ENCODE peak calls at places on chromosomes 2 and 18, in five cellular contexts. J is A549, E is GM12878, H is WTC11, S is IMR-90. P is an unnamed sample.

GRCh38 chr2:241952816-241953215 is 83.3 kb downstream of the RTP5 start:
- DNase-seq in J (no peak), E (no peak), H (no peak), S (no peak), P (no peak)

GRCh38 chr2:226215902-226216503 is 583.6 kb downstream of the IRS1 start:
- DNase-seq in J (peak), E (no peak), H (peak), S (peak), P (peak)

GRCh38 chr2:109529532-109530449 is 84.0 kb downstream of the SEPTIN10 start:
- DNase-seq in J (no peak), E (no peak), H (no peak), S (no peak), P (no peak)

GRCh38 chr2:226580403-226580802 is 219.2 kb downstream of the IRS1 start:
- DNase-seq in J (no peak), E (no peak), H (no peak), S (no peak), P (no peak)

GRCh38 chr2:174153757-174154680 is 94.3 kb downstream of the OLA1 start:
- DNase-seq in J (no peak), E (no peak), H (no peak), S (peak), P (no peak)

GRCh38 chr2:120703330-120703994 is 32.2 kb upstream of the GLI2 start:
- DNase-seq in J (peak), E (no peak), H (no peak), S (peak), P (no peak)

GRCh38 chr2:61658841-61659780 is 121.0 kb upstream of the XPO1 start:
- DNase-seq in J (peak), E (peak), H (no peak), S (peak), P (no peak)

GRCh38 chr2:227228061-227228667 is 63.7 kb downstream of the COL4A3 start:
- DNase-seq in J (peak), E (no peak), H (no peak), S (no peak), P (no peak)

GRCh38 chr2:33810046-33810835 is 211.1 kb upstream of the FAM98A start:
- DNase-seq in J (no peak), E (no peak), H (no peak), S (no peak), P (no peak)

GRCh38 chr2:31318360-31319336 is 84.7 kb downstream of the EHD3 start:
- DNase-seq in J (no peak), E (peak), H (no peak), S (peak), P (no peak)

GRCh38 chr2:241866896-241867631 is 2.5 kb upstream of the RTP5 start:
- DNase-seq in J (no peak), E (no peak), H (no peak), S (no peak), P (no peak)

GRCh38 chr18:58682429-58683069 is 11.3 kb downstream of the MALT1 start:
- DNase-seq in J (peak), E (no peak), H (no peak), S (peak), P (no peak)

GRCh38 chr2:225494100-225494459 is 94.6 kb downstream of the NYAP2 start:
- DNase-seq in J (no peak), E (no peak), H (no peak), S (no peak), P (no peak)

GRCh38 chr18:45254683-45255082 is 360.6 kb upstream of the SLC14A2 start:
- DNase-seq in J (no peak), E (no peak), H (no peak), S (no peak), P (no peak)

GRCh38 chr2:181858600-181858999 is 32.9 kb upstream of the ITPRID2 start:
- DNase-seq in J (no peak), E (no peak), H (no peak), S (no peak), P (no peak)

GRCh38 chr18:58254873-58255511 is 211.0 kb downstream of the NEDD4L start:
- DNase-seq in J (no peak), E (no peak), H (peak), S (peak), P (no peak)

GRCh38 chr2:195533771-195534642 is 123.0 kb upstream of the SLC39A10 start:
- DNase-seq in J (peak), E (no peak), H (no peak), S (peak), P (no peak)

GRCh38 chr2:81714817-81715216 is 1410.3 kb upstream of the LRRTM1 start:
- DNase-seq in J (no peak), E (no peak), H (no peak), S (peak), P (no peak)

DNA sequence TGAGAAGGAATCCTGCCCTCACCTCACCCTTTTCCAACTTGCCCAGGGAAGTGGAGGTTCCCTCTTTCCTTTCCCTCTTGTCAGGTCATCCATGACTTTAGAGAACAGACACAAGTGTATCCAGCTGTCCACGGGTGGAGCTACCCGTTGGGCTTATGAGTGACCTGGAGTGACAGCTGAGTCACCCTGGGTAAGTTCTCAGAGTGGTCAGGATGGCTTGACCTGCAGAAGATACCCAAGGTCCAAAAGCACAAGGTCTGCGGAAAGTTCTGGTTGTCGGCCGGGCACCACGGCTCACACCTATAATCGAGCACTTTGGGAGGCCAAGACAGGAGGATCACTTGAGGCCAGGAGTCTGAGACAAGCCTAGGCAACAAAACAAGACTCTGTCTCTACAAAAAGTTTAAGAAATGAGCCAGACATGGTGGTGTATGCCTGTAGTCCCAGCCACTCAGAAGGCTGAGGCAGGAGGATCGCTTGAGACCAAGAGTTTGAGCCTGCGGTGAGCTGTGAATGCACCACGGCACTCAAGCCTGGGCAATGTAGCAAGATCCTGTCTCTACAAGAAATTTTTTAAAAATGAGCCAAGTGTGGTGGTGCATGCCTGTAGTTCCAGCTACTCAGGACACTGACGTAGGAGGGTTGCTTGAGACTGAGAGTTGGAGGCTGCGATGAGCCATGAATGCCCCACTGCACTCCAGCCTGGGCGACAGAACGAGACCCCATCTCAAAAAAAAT is 14.0 kb upstream of the CNDP1 start:
- DNase-seq in J (no peak), E (no peak), H (no peak), S (no peak), P (no peak)
- TF ChIP-seq CTCF in J (no peak), E (no peak), H (no peak), S (no peak), P (no peak)

DNA sequence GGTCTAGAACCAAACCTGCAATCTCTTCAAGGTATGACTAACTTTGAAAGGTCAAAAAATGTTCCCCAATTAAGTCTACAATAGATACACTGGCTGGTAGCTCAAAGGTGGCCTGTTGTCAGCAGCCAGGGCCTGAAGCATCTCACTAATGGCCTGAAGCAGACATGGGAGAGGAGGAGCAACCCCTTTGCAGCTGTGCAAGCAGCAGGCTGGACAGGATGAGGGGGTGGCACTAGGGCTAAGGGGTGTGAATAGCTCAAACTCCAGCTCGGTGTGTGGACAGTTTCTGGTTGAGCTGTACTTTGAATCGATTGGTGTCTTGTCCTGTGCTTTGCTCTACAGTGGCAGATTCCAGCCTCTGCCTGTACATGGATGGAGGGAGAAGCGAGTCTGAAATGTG is 34.5 kb upstream of the DTNB start:
- DNase-seq in J (no peak), E (no peak), H (no peak), S (no peak), P (no peak)
- TF ChIP-seq CTCF in J (no peak), E (no peak), H (no peak), S (no peak), P (no peak)

GRCh38 chr2:51335072-51336058 is 303.4 kb upstream of the NRXN1 start:
- DNase-seq in J (no peak), E (no peak), H (no peak), S (no peak), P (no peak)
- TF ChIP-seq CTCF in J (no peak), E (no peak), H (peak), S (no peak), P (peak)

GRCh38 chr2:75641587-75641986 is 5.0 kb upstream of the MRPL19 start:
- DNase-seq in J (no peak), E (no peak), H (no peak), S (peak), P (no peak)

GRCh38 chr2:75640621-75641121 is 5.9 kb upstream of the MRPL19 start:
- DNase-seq in J (peak), E (no peak), H (peak), S (peak), P (peak)

GRCh38 chr2:75633620-75634019 is 13.0 kb upstream of the MRPL19 start:
- DNase-seq in J (no peak), E (no peak), H (no peak), S (no peak), P (no peak)

GRCh38 chr2:75634945-75635344 is 11.6 kb upstream of the MRPL19 start:
- DNase-seq in J (no peak), E (no peak), H (no peak), S (no peak), P (no peak)

DNA sequence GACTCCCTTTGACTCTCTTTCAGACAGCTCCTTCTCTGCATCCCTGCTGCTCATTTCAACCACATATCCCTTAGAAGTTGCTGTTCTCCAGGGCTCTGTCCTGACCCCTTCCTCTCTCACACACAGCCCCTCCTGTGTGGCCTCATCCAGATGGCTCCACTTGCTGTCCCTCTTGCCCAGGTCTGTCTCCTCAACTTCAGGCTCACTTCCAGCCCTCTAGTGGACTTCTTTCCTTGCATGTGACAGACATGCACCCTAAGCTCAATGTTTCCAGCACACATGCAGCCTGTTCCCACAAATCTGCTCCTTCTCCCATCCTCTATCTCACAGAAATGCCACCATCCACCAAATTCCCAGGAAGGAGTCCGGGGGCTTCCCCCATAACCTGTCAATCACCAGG is 9.0 kb upstream of the MRPL19 start:
- DNase-seq in J (no peak), E (no peak), H (no peak), S (no peak), P (no peak)
- TF ChIP-seq CTCF in J (no peak), E (no peak), H (no peak), S (no peak), P (no peak)

DNA sequence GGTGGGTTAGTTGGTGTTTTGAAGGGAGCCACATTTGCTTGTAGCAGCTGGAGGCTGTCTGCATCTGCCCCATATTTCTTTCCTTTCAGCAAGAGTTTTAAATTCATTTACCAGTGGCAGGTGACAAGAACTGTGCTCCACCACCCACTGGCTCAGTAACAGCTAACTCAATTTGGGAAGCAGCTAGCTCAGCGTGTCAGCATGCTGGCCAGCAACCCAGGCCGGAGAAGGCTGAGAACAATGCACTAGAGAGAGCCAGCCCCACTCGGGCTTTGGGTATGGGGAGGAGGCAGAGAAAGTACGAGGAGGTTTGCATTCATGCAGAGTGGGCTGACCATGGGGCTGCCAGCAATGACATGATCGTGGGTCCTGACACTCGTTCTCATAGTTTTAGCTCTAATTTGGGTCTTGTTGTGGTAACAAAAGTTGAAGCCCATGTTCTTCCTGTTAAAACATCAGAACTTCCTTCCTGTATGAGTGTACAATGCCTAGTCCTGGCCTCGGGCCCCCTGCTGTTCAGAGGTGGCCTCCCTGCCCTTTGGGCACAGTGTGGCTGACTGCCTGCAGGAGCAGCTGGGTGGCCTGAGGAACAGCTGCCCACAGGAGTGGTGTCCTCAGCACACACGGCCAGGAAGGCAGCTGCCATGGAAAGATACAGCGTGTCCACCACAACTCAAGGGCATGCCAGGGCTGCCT is 23.0 kb downstream of the CDC42EP3 start:
- DNase-seq in J (no peak), E (no peak), H (no peak), S (no peak), P (peak)
- TF ChIP-seq CTCF in J (no peak), E (peak), H (no peak), S (no peak), P (no peak)

GRCh38 chr2:232632904-232633412 is 446 bp upstream of the EFHD1 start:
- DNase-seq in J (peak), E (no peak), H (no peak), S (no peak), P (no peak)
- TF ChIP-seq CTCF in J (no peak), E (no peak), H (no peak), S (no peak), P (no peak)

DNA sequence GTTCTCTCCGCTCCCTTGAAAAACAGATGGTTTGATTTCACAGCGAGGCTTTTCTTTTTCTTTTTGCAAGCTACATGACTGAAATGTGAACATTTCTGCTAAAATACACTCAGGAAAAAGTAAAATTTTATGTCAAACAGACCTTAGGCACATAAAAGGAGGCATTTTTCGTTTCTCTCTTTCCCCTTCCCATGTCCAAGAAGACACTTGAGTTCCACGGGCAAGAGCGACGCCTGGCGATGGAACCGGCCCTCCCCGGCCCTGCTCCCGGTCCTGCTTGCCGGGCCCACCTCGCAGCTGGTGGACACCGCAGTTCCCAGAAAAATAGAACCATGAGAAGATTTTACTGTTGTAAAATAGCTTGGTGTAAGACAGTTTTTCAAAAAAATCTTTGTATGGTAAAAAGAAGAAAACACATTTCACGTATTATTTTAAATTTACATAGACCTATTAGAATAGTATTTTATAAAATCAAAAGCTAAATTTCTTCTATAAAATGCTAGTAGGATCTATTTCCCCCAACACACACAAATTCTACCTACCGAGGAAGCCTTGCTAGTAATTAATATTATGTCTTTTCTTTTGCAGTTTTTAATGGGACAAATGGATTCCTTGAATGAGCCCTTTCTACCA is 2.3 kb upstream of the ALKAL2 start:
- DNase-seq in J (peak), E (no peak), H (peak), S (peak), P (peak)
- TF ChIP-seq CTCF in J (peak), E (peak), H (peak), S (peak), P (no peak)

GRCh38 chr2:42443980-42444379 is 49.8 kb downstream of the KCNG3 start:
- DNase-seq in J (no peak), E (no peak), H (no peak), S (no peak), P (no peak)
- TF ChIP-seq CTCF in J (no peak), E (no peak), H (no peak), S (no peak), P (no peak)

GRCh38 chr2:150485871-150486538 is 1.5 kb downstream of the RND3 start:
- DNase-seq in J (peak), E (no peak), H (peak), S (peak), P (peak)
- TF ChIP-seq CTCF in J (no peak), E (no peak), H (no peak), S (no peak), P (no peak)